ENCODE peak calls at places on chromosomes 13 and 19, in six cellular contexts. P, K, L, I, S and C are unnamed samples. For H3K27me3, the result is how much of the 10 kb centered on the place peaks cover.

GRCh38 chr13:45367358-45367757 is 26.4 kb upstream of the TPT1 start:
- DNase-seq in P (peak), K (no peak), L (peak), I (no peak), S (no peak), C (peak)

GRCh38 chr19:33124207-33125098 is 7.5 kb upstream of the WDR88 start:
- DNase-seq in P (no peak), K (no peak), L (no peak), I (no peak), S (peak), C (no peak)

GRCh38 chr13:112859817-112860190 is 109.2 kb upstream of the MCF2L start:
- DNase-seq in P (no peak), K (no peak), L (peak), I (peak), S (peak), C (no peak)

GRCh38 chr13:46165485-46166220 is 16.3 kb downstream of the LCP1 start:
- DNase-seq in P (no peak), K (no peak), L (no peak), I (no peak), S (no peak), C (no peak)

GRCh38 chr13:30615851-30616311 is 1.8 kb upstream of the USPL1 start:
- DNase-seq in P (no peak), K (no peak), L (no peak), I (peak), S (peak), C (no peak)

GRCh38 chr19:27794444-27795042 is 1418.4 kb downstream of the UQCRFS1 start:
- DNase-seq in P (no peak), K (peak), L (no peak), I (no peak), S (no peak), C (no peak)

GRCh38 chr19:10095948-10096614 is 6.4 kb downstream of the ANGPTL6 start:
- DNase-seq in P (peak), K (peak), L (peak), I (peak), S (peak), C (peak)

GRCh38 chr13:110392510-110393233 is 85.6 kb downstream of the COL4A2 start:
- DNase-seq in P (no peak), K (no peak), L (no peak), I (no peak), S (peak), C (no peak)

GRCh38 chr13:67285611-67286010 is 55.5 kb upstream of the PCDH9 start:
- DNase-seq in P (no peak), K (no peak), L (no peak), I (no peak), S (no peak), C (no peak)

GRCh38 chr13:77061362-77061761 is 34.4 kb upstream of the FBXL3 start:
- DNase-seq in P (no peak), K (no peak), L (no peak), I (no peak), S (no peak), C (no peak)

GRCh38 chr13:99028890-99029289 is 51.0 kb upstream of the DOCK9 start:
- DNase-seq in P (no peak), K (no peak), L (peak), I (no peak), S (no peak), C (no peak)

GRCh38 chr13:31100721-31101120 is 61.0 kb downstream of the HSPH1 start:
- DNase-seq in P (no peak), K (no peak), L (no peak), I (no peak), S (no peak), C (no peak)

GRCh38 chr19:4401482-4402170 is 814 bp upstream of the CHAF1A start:
- DNase-seq in P (no peak), K (no peak), L (no peak), I (no peak), S (no peak), C (no peak)

GRCh38 chr19:4396949-4397783 is 3.2 kb downstream of the SH3GL1 start:
- DNase-seq in P (no peak), K (no peak), L (no peak), I (no peak), S (no peak), C (no peak)

GRCh38 chr19:4402171-4403004 is at the start of gene CHAF1A:
- DNase-seq in P (peak), K (peak), L (peak), I (peak), S (peak), C (peak)

GRCh38 chr19:4403005-4403761 is 743 bp downstream of the CHAF1A start:
- DNase-seq in P (no peak), K (peak), L (no peak), I (no peak), S (no peak), C (no peak)

DNA sequence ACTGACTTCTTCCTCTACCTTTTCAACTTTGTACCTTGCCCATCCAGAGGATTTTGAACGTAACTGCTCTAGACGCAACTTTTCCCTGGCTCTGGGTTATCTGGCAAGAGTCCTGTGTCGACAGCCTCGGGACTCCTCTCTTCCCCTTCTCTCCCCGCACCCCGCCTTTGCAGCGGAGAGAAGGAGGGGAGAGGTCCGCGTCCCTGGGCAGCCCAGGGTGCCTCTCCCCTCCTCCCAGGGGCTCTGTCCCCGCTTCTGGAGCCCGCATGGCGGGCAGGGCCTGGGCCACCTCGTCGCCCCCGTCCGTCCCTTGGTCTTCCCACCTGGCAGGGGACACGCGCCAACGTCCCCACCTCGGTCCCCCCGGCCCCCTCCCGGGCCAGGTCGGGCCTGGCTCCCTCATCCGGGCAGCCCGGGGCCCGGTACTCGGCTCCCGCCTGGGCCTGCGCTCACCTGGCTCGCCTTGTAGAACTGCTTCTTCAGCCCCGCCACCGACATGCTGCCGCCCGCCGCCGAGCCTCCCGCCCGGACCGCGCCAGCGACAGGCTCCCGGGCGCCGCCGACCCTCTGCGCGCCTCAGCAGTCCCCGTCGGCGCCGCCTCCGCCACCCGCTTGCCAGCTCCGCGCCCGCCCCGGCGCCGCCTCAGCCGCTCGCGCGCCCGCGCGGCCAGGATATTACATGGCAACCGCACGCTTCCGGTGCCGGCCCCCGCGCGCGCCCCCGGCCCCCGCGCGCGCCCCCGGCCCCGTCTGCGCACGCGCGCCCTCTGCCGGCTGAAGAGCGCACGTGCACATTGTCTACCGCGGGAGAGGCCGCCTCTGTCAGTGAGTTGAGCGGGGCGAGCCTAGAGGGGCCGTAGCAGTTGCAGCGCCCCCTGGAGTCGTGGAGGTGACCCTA is at the start of gene SH3GL1:
- DNase-seq in P (peak), K (peak), L (peak), I (peak), S (peak), C (peak)
- TF ChIP-seq EP300 in P (no peak), K (no peak), L (no peak), I (peak), S (no peak), C (no peak)

GRCh38 chr19:31627824-31628223 is 278.6 kb upstream of the TSHZ3 start:
- DNase-seq in P (no peak), K (no peak), L (no peak), I (no peak), S (no peak), C (no peak)

GRCh38 chr19:31629936-31630335 is 280.7 kb upstream of the TSHZ3 start:
- DNase-seq in P (no peak), K (no peak), L (no peak), I (no peak), S (no peak), C (no peak)

GRCh38 chr19:31633014-31633413 is 283.8 kb upstream of the TSHZ3 start:
- DNase-seq in P (no peak), K (no peak), L (no peak), I (no peak), S (no peak), C (peak)
- H3K27me3 ChIP-seq in P (under half), K (under half), L (under half), I (under half), S (under half), C (under half)

GRCh38 chr13:97971519-97971918 is 18.0 kb downstream of the IPO5 start:
- DNase-seq in P (no peak), K (no peak), L (no peak), I (no peak), S (no peak), C (no peak)
- TF ChIP-seq EP300 in P (no peak), K (no peak), L (no peak), I (no peak), S (no peak), C (no peak)

GRCh38 chr19:29439688-29440550 is 85.9 kb upstream of the VSTM2B start:
- DNase-seq in P (no peak), K (no peak), L (no peak), I (no peak), S (no peak), C (no peak)

GRCh38 chr19:29442910-29443309 is 82.9 kb upstream of the VSTM2B start:
- DNase-seq in P (no peak), K (no peak), L (no peak), I (no peak), S (no peak), C (no peak)

GRCh38 chr19:29442094-29442493 is 83.7 kb upstream of the VSTM2B start:
- DNase-seq in P (no peak), K (no peak), L (no peak), I (no peak), S (no peak), C (no peak)

GRCh38 chr19:29439021-29439420 is 86.8 kb upstream of the VSTM2B start:
- DNase-seq in P (no peak), K (no peak), L (no peak), I (no peak), S (no peak), C (no peak)
- H3K27me3 ChIP-seq in P (under half), K (under half), L (under half), I (under half), S (under half), C (under half)

GRCh38 chr13:49536144-49536873 is 40.6 kb downstream of the PHF11 start:
- DNase-seq in P (no peak), K (no peak), L (no peak), I (no peak), S (no peak), C (no peak)
- TF ChIP-seq EP300 in P (no peak), K (no peak), L (no peak), I (no peak), S (no peak), C (no peak)

GRCh38 chr13:48233886-48234488 is 981 bp downstream of the ITM2B start:
- DNase-seq in P (no peak), K (peak), L (no peak), I (no peak), S (no peak), C (no peak)

GRCh38 chr13:48234652-48235099 is 1.7 kb downstream of the ITM2B start:
- DNase-seq in P (no peak), K (no peak), L (no peak), I (no peak), S (no peak), C (no peak)

GRCh38 chr13:48235814-48236135 is 2.8 kb downstream of the ITM2B start:
- DNase-seq in P (no peak), K (no peak), L (no peak), I (no peak), S (no peak), C (no peak)

GRCh38 chr13:48235100-48235813 is 2.3 kb downstream of the ITM2B start:
- DNase-seq in P (peak), K (no peak), L (peak), I (no peak), S (peak), C (peak)

GRCh38 chr13:48236528-48237353 is 3.7 kb downstream of the ITM2B start:
- DNase-seq in P (no peak), K (no peak), L (no peak), I (no peak), S (no peak), C (no peak)
- H3K27me3 ChIP-seq in P (under half), K (under half), L (under half), I (under half), S (under half), C (under half)

GRCh38 chr19:31562916-31563626 is 213.8 kb upstream of the TSHZ3 start:
- DNase-seq in P (no peak), K (no peak), L (no peak), I (no peak), S (no peak), C (no peak)

GRCh38 chr19:31570718-31571117 is 221.5 kb upstream of the TSHZ3 start:
- DNase-seq in P (no peak), K (no peak), L (no peak), I (no peak), S (no peak), C (no peak)

GRCh38 chr19:31567776-31568175 is 218.5 kb upstream of the TSHZ3 start:
- DNase-seq in P (no peak), K (no peak), L (no peak), I (no peak), S (no peak), C (no peak)

GRCh38 chr19:31572671-31573298 is 223.5 kb upstream of the TSHZ3 start:
- DNase-seq in P (no peak), K (no peak), L (no peak), I (no peak), S (no peak), C (no peak)

GRCh38 chr19:31568724-31569123 is 219.5 kb upstream of the TSHZ3 start:
- DNase-seq in P (no peak), K (no peak), L (no peak), I (no peak), S (peak), C (no peak)
- TF ChIP-seq EP300 in P (no peak), K (no peak), L (no peak), I (no peak), S (peak), C (no peak)